ENCODE peak calls at places on chromosomes 12 and 14, in five cellular contexts. I is CD4-positive, CD25-positive, alpha-beta regulatory T cell; C is esophagus squamous epithelium; T is uterus; W is BJ. M is an unnamed sample.

GRCh38 chr12:88242161-88242925 is 100.2 kb downstream of the TMTC3 start:
- DNase-seq in I (peak; percentile 7), C (no peak), T (no peak), W (peak; percentile 90), M (no peak)

GRCh38 chr12:77571768-77572167 is 258.9 kb upstream of the NAV3 start:
- DNase-seq in I (no peak), C (no peak), T (no peak), W (no peak), M (no peak)

GRCh38 chr12:15863258-15863835 is 18.8 kb upstream of the STRAP start:
- DNase-seq in I (no peak), C (no peak), T (no peak), W (no peak), M (no peak)

GRCh38 chr12:95805864-95806669 is 15.5 kb upstream of the NTN4 start:
- DNase-seq in I (peak; percentile 19), C (no peak), T (no peak), W (peak; percentile 100), M (no peak)

GRCh38 chr14:100832311-100832960 is 6.5 kb downstream of the MEG3 start:
- DNase-seq in I (no peak), C (no peak), T (no peak), W (no peak), M (no peak)

GRCh38 chr14:84750763-84751554 is 779.0 kb upstream of the FLRT2 start:
- DNase-seq in I (no peak), C (no peak), T (no peak), W (peak; percentile 0), M (no peak)

GRCh38 chr14:63891148-63891964 is 38.6 kb downstream of the SYNE2 start:
- DNase-seq in I (no peak), C (no peak), T (no peak), W (no peak), M (no peak)

GRCh38 chr14:23248601-23249000 is 10.9 kb downstream of the RNF212B start:
- DNase-seq in I (no peak), C (no peak), T (no peak), W (peak; percentile 5), M (no peak)

GRCh38 chr12:46221255-46222128 is 47.4 kb downstream of the SLC38A1 start:
- DNase-seq in I (no peak), C (no peak), T (no peak), W (no peak), M (no peak)

GRCh38 chr14:105069887-105070759 is 4.9 kb upstream of the GPR132 start:
- DNase-seq in I (peak; percentile 39), C (no peak), T (no peak), W (no peak), M (peak; percentile 82)

GRCh38 chr12:1616233-1617066 is 12.6 kb upstream of the WNT5B start:
- DNase-seq in I (no peak), C (no peak), T (no peak), W (no peak), M (no peak)

GRCh38 chr14:101069666-101070362 is 166.3 kb upstream of the RTL1 start:
- DNase-seq in I (no peak), C (no peak), T (no peak), W (no peak), M (no peak)

GRCh38 chr12:20463920-20464524 is 95.7 kb downstream of the PDE3A start:
- DNase-seq in I (peak; percentile 1), C (no peak), T (no peak), W (no peak), M (no peak)

GRCh38 chr12:28316067-28316466 is 125.8 kb downstream of the CCDC91 start:
- DNase-seq in I (no peak), C (no peak), T (no peak), W (no peak), M (no peak)

GRCh38 chr12:95733156-95733825 is 57.3 kb downstream of the NTN4 start:
- DNase-seq in I (no peak), C (no peak), T (no peak), W (peak; percentile 59), M (no peak)

GRCh38 chr12:93974252-93974651 is 174.1 kb upstream of the PLXNC1 start:
- DNase-seq in I (no peak), C (no peak), T (no peak), W (no peak), M (no peak)

GRCh38 chr12:88658009-88658408 is 77.7 kb upstream of the KITLG start:
- DNase-seq in I (no peak), C (no peak), T (no peak), W (no peak), M (no peak)

GRCh38 chr14:61474671-61475070 is 153.3 kb downstream of the PRKCH start:
- DNase-seq in I (no peak), C (no peak), T (no peak), W (no peak), M (no peak)

GRCh38 chr14:100219126-100219785 is 19.7 kb upstream of the YY1 start:
- DNase-seq in I (no peak), C (no peak), T (no peak), W (no peak), M (no peak)

GRCh38 chr12:5260086-5260485 is 171.8 kb upstream of the NTF3 start:
- DNase-seq in I (no peak), C (no peak), T (no peak), W (no peak), M (no peak)

GRCh38 chr12:127928615-127929014 is 338.4 kb upstream of the TMEM132C start:
- DNase-seq in I (no peak), C (no peak), T (no peak), W (no peak), M (no peak)

GRCh38 chr12:9707864-9708808 is 24.8 kb downstream of the CLECL1 start:
- DNase-seq in I (peak; percentile 85), C (no peak), T (peak; percentile 28), W (no peak), M (no peak)

GRCh38 chr14:24179961-24180726 is 8.3 kb downstream of the REC8 start:
- DNase-seq in I (no peak), C (no peak), T (no peak), W (peak; percentile 84), M (no peak)

GRCh38 chr14:61505815-61506809 is 184.7 kb downstream of the PRKCH start:
- DNase-seq in I (no peak), C (no peak), T (no peak), W (no peak), M (no peak)

GRCh38 chr12:30928356-30929264 is 2.1 kb downstream of the TSPAN11 start:
- DNase-seq in I (no peak), C (no peak), T (no peak), W (no peak), M (no peak)

GRCh38 chr14:94918896-94919295 is 149.0 kb upstream of the GSC start:
- DNase-seq in I (no peak), C (no peak), T (no peak), W (no peak), M (no peak)

GRCh38 chr12:101563197-101563596 is 31.6 kb upstream of the MYBPC1 start:
- DNase-seq in I (no peak), C (no peak), T (no peak), W (no peak), M (no peak)

GRCh38 chr12:89461649-89462612 is 62.7 kb downstream of the GALNT4 start:
- DNase-seq in I (peak; percentile 81), C (no peak), T (no peak), W (no peak), M (no peak)

GRCh38 chr12:112117685-112118084 is 7.7 kb upstream of the TRAFD1 start:
- DNase-seq in I (no peak), C (no peak), T (no peak), W (no peak), M (no peak)

GRCh38 chr12:14283489-14284144 is 81.9 kb upstream of the ATF7IP start:
- DNase-seq in I (no peak), C (no peak), T (no peak), W (no peak), M (peak; percentile 77)

GRCh38 chr14:104546021-104546491 is 33.5 kb upstream of the C14orf180 start:
- DNase-seq in I (no peak), C (no peak), T (no peak), W (no peak), M (no peak)

GRCh38 chr14:51929156-51929555 is 60.2 kb upstream of the RTRAF start:
- DNase-seq in I (no peak), C (no peak), T (no peak), W (no peak), M (no peak)

GRCh38 chr12:46268349-46268616 is 560 bp downstream of the SLC38A1 start:
- DNase-seq in I (peak; percentile 73), C (no peak), T (no peak), W (no peak), M (no peak)

GRCh38 chr14:76956253-76957090 is 72.0 kb downstream of the IRF2BPL start:
- DNase-seq in I (peak; percentile 92), C (peak; percentile 72), T (peak; percentile 79), W (peak; percentile 78), M (peak; percentile 92)
- H3K4me3 ChIP-seq in I (peak overlapping the region; percentile 76), C (peak overlapping the region; percentile 44), T (peak overlapping the region; percentile 43), W (peak overlapping the region; percentile 15), M (peak overlapping the region; percentile 59)

DNA sequence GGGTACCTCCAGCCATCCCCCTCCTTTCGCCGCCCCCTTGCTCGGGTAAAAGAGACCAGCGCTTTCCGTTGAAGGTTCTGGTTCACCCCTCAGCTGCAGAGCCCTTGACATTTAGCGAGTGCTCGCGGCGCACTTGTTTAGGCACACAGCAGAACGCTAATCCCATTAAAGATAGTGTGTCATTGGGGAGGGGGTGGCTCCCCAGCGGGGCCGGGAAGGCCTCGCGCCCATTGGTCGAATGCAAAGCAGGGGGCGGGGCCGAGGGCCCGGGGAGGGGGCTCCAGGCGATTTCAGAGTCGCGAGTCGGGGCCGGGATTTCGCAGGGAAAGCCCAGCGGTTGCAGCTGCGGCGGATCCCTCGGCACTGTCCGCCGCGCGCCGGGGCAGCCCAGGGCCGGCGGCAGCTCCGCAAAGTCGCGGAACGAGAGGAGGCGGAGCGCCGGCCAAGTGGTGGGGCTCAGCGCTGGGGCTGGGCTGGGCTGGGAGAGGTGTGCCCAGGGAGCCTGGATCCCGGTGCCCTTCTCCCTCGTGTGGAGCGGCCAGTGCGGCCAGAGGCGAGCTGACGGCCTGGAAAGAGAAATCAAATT is 122.9 kb downstream of the TSPAN9 start:
- DNase-seq in I (peak; percentile 9), C (no peak), T (peak; percentile 57), W (no peak), M (no peak)
- H3K27me3 ChIP-seq in I (no peaks in the 10 kb centered on the region), C (no peaks in the 10 kb centered on the region), T (no peaks in the 10 kb centered on the region), W (peaks cover 2% of the 10 kb centered on the region), M (peaks cover 1% of the 10 kb centered on the region)

DNA sequence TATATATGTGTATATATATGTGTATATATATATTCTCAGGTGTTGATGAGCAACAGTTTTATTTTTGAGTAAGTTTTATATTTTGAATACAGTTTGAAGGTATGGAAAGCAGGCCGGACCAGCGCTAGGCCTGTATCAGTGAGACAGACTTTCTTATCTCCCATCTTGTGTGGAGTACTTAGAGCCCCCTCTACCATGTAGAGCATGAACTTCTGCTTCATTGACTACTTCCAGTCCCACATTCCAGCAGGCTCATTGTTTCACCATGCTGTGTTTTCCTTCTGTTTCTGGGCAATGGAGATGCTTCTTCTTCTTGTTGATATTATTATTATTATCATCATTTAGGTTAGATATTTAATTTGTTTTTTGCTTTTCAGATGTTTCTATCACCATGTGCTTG is 76.4 kb downstream of the SLC16A7 start:
- DNase-seq in I (no peak), C (no peak), T (no peak), W (no peak), M (no peak)
- H3K4me3 ChIP-seq in I (no peak overlapping the region), C (no peak overlapping the region), T (no peak overlapping the region), W (no peak overlapping the region), M (no peak overlapping the region)

DNA sequence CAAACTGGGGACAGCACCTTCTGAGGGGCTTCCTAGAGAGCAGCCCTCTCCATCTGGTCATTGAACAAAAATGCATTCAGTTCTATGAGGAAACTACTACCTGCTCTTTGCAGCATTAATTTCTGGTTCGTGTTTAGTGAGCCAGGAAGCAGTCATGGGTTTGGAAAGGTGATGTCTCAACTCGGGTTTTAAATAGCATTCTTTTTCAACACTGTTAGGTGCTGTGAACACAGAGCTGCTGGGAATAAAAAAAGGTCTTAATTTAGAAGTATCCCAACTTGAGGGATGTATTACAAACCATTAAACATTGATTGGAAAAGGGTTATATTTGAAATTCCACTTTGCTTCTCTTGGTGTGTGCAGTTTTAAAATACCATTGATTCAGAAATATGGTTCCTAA is 9.3 kb downstream of the MYO1H start:
- DNase-seq in I (no peak), C (no peak), T (no peak), W (no peak), M (no peak)
- H3K27me3 ChIP-seq in I (peaks cover 4% of the 10 kb centered on the region), C (no peaks in the 10 kb centered on the region), T (no peaks in the 10 kb centered on the region), W (peaks cover 5% of the 10 kb centered on the region), M (no peaks in the 10 kb centered on the region)